ENCODE peak calls at places on chromosomes 16 and 17, in nine cellular contexts. O is T-helper 2 cell; V is NCI-H1092 treated with DMSO at 0.1 percent for 48 hours; I is AG09309; D is stimulated activated naive CD8-positive, alpha-beta T cell treated with anti-CD3 and anti-CD28 coated beads, Interleukin-15, amount 100 ng/mL, for 72 hours; Q is endothelial cell; T is midbrain; R is foreskin keratinocyte; C is ovary. W is an unnamed sample.
A peak's percentile ranks its signal among the peaks of the same experiment; 100 is the strongest.

GRCh38 chr17:18966831-18967624 is 15.1 kb downstream of the SLC5A10 start:
- DNase-seq in T (no peak), V (peak; percentile 43), D (no peak), R (no peak), Q (peak; percentile 37), O (no peak), I (no peak), C (no peak), W (peak; percentile 23)

GRCh38 chr16:82603784-82604411 is 22.9 kb upstream of the CDH13 start:
- DNase-seq in O (no peak), R (peak; percentile 38), V (peak; percentile 19), D (no peak), Q (peak; percentile 50), T (peak; percentile 67), C (no peak), I (peak; percentile 40), W (peak; percentile 36)

GRCh38 chr16:56848056-56848936 is 16.7 kb upstream of the SLC12A3 start:
- DNase-seq in O (no peak), V (no peak), R (peak; percentile 43), T (peak; percentile 29), D (no peak), I (no peak), Q (no peak), C (peak; percentile 60), W (peak; percentile 32)

GRCh38 chr17:78258323-78259229 is 27.1 kb downstream of the TMEM235 start:
- DNase-seq in V (no peak), D (peak; percentile 50), C (no peak), I (no peak), Q (peak; percentile 47), T (no peak), O (peak; percentile 39), R (no peak), W (peak; percentile 86)

GRCh38 chr17:78576389-78577112 is 645 bp downstream of the DNAH17 start:
- DNase-seq in D (no peak), R (no peak), C (no peak), I (no peak), T (no peak), Q (no peak), O (no peak), V (no peak), W (no peak)

GRCh38 chr17:21125862-21126261 is 902 bp upstream of the DHRS7B start:
- DNase-seq in T (no peak), R (no peak), O (peak; percentile 69), D (no peak), Q (no peak), C (no peak), V (no peak), I (no peak), W (peak; percentile 7)

GRCh38 chr17:8894673-8895578 is 27.5 kb upstream of the PIK3R6 start:
- DNase-seq in C (no peak), O (no peak), R (peak; percentile 47), T (peak; percentile 41), D (peak; percentile 43), V (peak; percentile 7), I (peak; percentile 14), Q (peak; percentile 61), W (peak; percentile 76)

GRCh38 chr17:50260501-50260911 is 13.8 kb upstream of the TMEM92 start:
- DNase-seq in O (no peak), T (no peak), I (no peak), D (no peak), R (no peak), Q (no peak), C (no peak), V (no peak), W (no peak)

GRCh38 chr17:20203761-20204263 is 194.7 kb downstream of the SPECC1 start:
- DNase-seq in C (no peak), V (no peak), R (no peak), T (no peak), O (no peak), Q (no peak), I (no peak), D (no peak), W (no peak)

GRCh38 chr16:17467923-17468540 is 2.7 kb downstream of the XYLT1 start:
- DNase-seq in O (no peak), T (peak; percentile 82), V (peak; percentile 72), R (peak; percentile 25), D (peak; percentile 13), C (peak; percentile 66), I (no peak), Q (peak; percentile 75), W (peak; percentile 34)

GRCh38 chr16:80585764-80586163 is 45.0 kb downstream of the DYNLRB2 start:
- DNase-seq in Q (no peak), R (no peak), V (no peak), O (no peak), D (no peak), T (no peak), C (no peak), I (no peak), W (no peak)

GRCh38 chr16:23823475-23824407 is 12.0 kb upstream of the PRKCB start:
- DNase-seq in V (no peak), C (no peak), O (no peak), R (no peak), Q (no peak), D (no peak), I (no peak), T (no peak), W (no peak)